ENCODE peak calls at places on chromosomes 1 and 21, in eight cellular contexts. X is activated CD4-positive, alpha-beta T cell treated with anti-CD3 and anti-CD28 coated beads, Interleukin-2, amount 50 U/mL, for 4 hours; C is prostate gland; W is T47D; A is ovary; U is activated naive CD8-positive, alpha-beta T cell treated with anti-CD3 and anti-CD28 coated beads, Interleukin-2, amount 50 U/mL, for 16 hours; T is astrocyte of the spinal cord; J is frontal cortex. I is an unnamed sample.

GRCh38 chr1:245765241-245766000 is 610.6 kb downstream of the KIF26B start:
- DNase-seq in X (no peak), C (no peak), W (no peak), A (no peak), U (no peak), T (peak; percentile 80), J (no peak), I (no peak)

GRCh38 chr1:13662498-13662897 is 37.5 kb upstream of the PRDM2 start:
- DNase-seq in X (no peak), C (peak; percentile 16), W (no peak), A (no peak), U (no peak), T (peak; percentile 8), J (no peak), I (no peak)

GRCh38 chr21:35086357-35086756 is 37.3 kb upstream of the RUNX1 start:
- DNase-seq in X (no peak), C (no peak), W (no peak), A (no peak), U (no peak), T (peak; percentile 45), J (no peak), I (peak; percentile 47)

GRCh38 chr1:230355594-230355993 is 70.5 kb downstream of the PGBD5 start:
- DNase-seq in X (no peak), C (no peak), W (no peak), A (no peak), U (no peak), T (no peak), J (no peak), I (no peak)

GRCh38 chr1:210364479-210364878 is 35.8 kb downstream of the HHAT start:
- DNase-seq in X (no peak), C (peak; percentile 49), W (no peak), A (no peak), U (no peak), T (no peak), J (peak; percentile 17), I (no peak)

GRCh38 chr1:228941673-228942072 is 206.4 kb downstream of the RHOU start:
- DNase-seq in X (no peak), C (no peak), W (no peak), A (no peak), U (no peak), T (no peak), J (no peak), I (no peak)

GRCh38 chr1:86233406-86233805 is 76.8 kb upstream of the COL24A1 start:
- DNase-seq in X (no peak), C (no peak), W (no peak), A (no peak), U (no peak), T (no peak), J (no peak), I (peak; percentile 2)

GRCh38 chr1:173669491-173669941 is at the start of gene ANKRD45:
- DNase-seq in X (no peak), C (peak; percentile 13), W (no peak), A (peak; percentile 79), U (no peak), T (peak; percentile 54), J (no peak), I (no peak)

GRCh38 chr1:8061210-8061609 is 35.1 kb upstream of the ERRFI1 start:
- DNase-seq in X (no peak), C (peak; percentile 83), W (peak; percentile 58), A (no peak), U (no peak), T (peak; percentile 94), J (no peak), I (no peak)

GRCh38 chr1:19043579-19044443 is 87.3 kb upstream of the IFFO2 start:
- DNase-seq in X (no peak), C (no peak), W (no peak), A (no peak), U (no peak), T (no peak), J (no peak), I (no peak)

I was measured in dermis microvascular lymphatic vessel endothelial cell.